ENCODE peak calls at places on chromosomes 7 and 10, in nine cellular contexts. B, L, O, U, Y, S, A, N and I are unnamed samples.

GRCh38 chr7:4797858-4798705 is 22.7 kb downstream of the AP5Z1 start:
- DNase-seq in B (peak), L (peak), O (no peak), U (peak), Y (no peak), S (no peak), A (peak), N (peak), I (no peak)

GRCh38 chr7:106041140-106041717 is 70.9 kb downstream of the SYPL1 start:
- DNase-seq in B (peak), L (peak), O (no peak), U (peak), Y (no peak), S (no peak), A (peak), N (no peak), I (no peak)

GRCh38 chr7:159056722-159057121 is 87.9 kb downstream of the VIPR2 start:
- DNase-seq in B (no peak), L (no peak), O (no peak), U (no peak), Y (no peak), S (no peak), A (no peak), N (no peak), I (no peak)

GRCh38 chr10:5609952-5610616 is 56.3 kb downstream of the ASB13 start:
- DNase-seq in B (no peak), L (peak), O (no peak), U (peak), Y (no peak), S (no peak), A (no peak), N (peak), I (no peak)

GRCh38 chr7:155738652-155739537 is 73.4 kb downstream of the SHH start:
- DNase-seq in B (peak), L (peak), O (peak), U (peak), Y (peak), S (peak), A (peak), N (peak), I (peak)

GRCh38 chr7:74482629-74483401 is 29.1 kb downstream of the GTF2IRD1 start:
- DNase-seq in B (peak), L (peak), O (no peak), U (peak), Y (no peak), S (no peak), A (peak), N (peak), I (peak)

GRCh38 chr7:128915271-128915819 is 4.8 kb upstream of the KCP start:
- DNase-seq in B (no peak), L (no peak), O (no peak), U (no peak), Y (no peak), S (no peak), A (no peak), N (no peak), I (no peak)

GRCh38 chr10:23918839-23919238 is 290.1 kb upstream of the KIAA1217 start:
- DNase-seq in B (no peak), L (no peak), O (no peak), U (peak), Y (no peak), S (no peak), A (no peak), N (no peak), I (no peak)

GRCh38 chr10:33136271-33136670 is 178.2 kb upstream of the ITGB1 start:
- DNase-seq in B (peak), L (peak), O (no peak), U (peak), Y (no peak), S (no peak), A (peak), N (no peak), I (no peak)

GRCh38 chr10:46024948-46025347 is 5.5 kb downstream of the NCOA4 start:
- DNase-seq in B (peak), L (no peak), O (no peak), U (no peak), Y (no peak), S (no peak), A (no peak), N (no peak), I (no peak)

GRCh38 chr10:112082134-112082533 is 101.4 kb downstream of the GPAM start:
- DNase-seq in B (no peak), L (no peak), O (peak), U (no peak), Y (no peak), S (peak), A (no peak), N (no peak), I (no peak)

GRCh38 chr10:130456616-130457015 is 320.4 kb downstream of the GLRX3 start:
- DNase-seq in B (no peak), L (no peak), O (no peak), U (no peak), Y (no peak), S (no peak), A (no peak), N (no peak), I (no peak)

GRCh38 chr10:76553231-76553630 is 1084.4 kb downstream of the KCNMA1 start:
- DNase-seq in B (no peak), L (no peak), O (no peak), U (no peak), Y (no peak), S (no peak), A (peak), N (no peak), I (no peak)

GRCh38 chr7:8135417-8135816 is 126.5 kb downstream of the ICA1 start:
- DNase-seq in B (no peak), L (no peak), O (no peak), U (no peak), Y (no peak), S (no peak), A (no peak), N (no peak), I (no peak)

GRCh38 chr10:58641095-58641531 is 128.4 kb downstream of the BICC1 start:
- DNase-seq in B (peak), L (peak), O (no peak), U (peak), Y (no peak), S (no peak), A (peak), N (no peak), I (peak)

GRCh38 chr10:75111906-75112703 is 649 bp downstream of the SAMD8 start:
- DNase-seq in B (peak), L (peak), O (peak), U (peak), Y (peak), S (peak), A (peak), N (peak), I (no peak)

GRCh38 chr10:124538669-124539068 is 77.0 kb downstream of the LHPP start:
- DNase-seq in B (no peak), L (no peak), O (no peak), U (no peak), Y (no peak), S (no peak), A (no peak), N (no peak), I (no peak)

GRCh38 chr7:152341039-152341913 is 94.5 kb downstream of the KMT2C start:
- DNase-seq in B (peak), L (peak), O (peak), U (peak), Y (no peak), S (no peak), A (peak), N (no peak), I (no peak)

GRCh38 chr7:1914743-1915142 is 244.7 kb downstream of the ELFN1 start:
- DNase-seq in B (no peak), L (no peak), O (no peak), U (no peak), Y (no peak), S (no peak), A (no peak), N (peak), I (no peak)

GRCh38 chr7:156947120-156947843 is 2.2 kb upstream of the NOM1 start:
- DNase-seq in B (no peak), L (no peak), O (no peak), U (no peak), Y (no peak), S (no peak), A (peak), N (no peak), I (no peak)

GRCh38 chr7:91162415-91162814 is 101.8 kb upstream of the FZD1 start:
- DNase-seq in B (no peak), L (no peak), O (no peak), U (no peak), Y (no peak), S (no peak), A (no peak), N (no peak), I (no peak)

GRCh38 chr7:91168766-91169518 is 95.3 kb upstream of the FZD1 start:
- DNase-seq in B (peak), L (no peak), O (no peak), U (peak), Y (no peak), S (no peak), A (peak), N (no peak), I (no peak)

GRCh38 chr7:91165846-91166230 is 98.4 kb upstream of the FZD1 start:
- DNase-seq in B (peak), L (no peak), O (no peak), U (peak), Y (no peak), S (no peak), A (peak), N (no peak), I (no peak)

GRCh38 chr7:91164531-91164930 is 99.7 kb upstream of the FZD1 start:
- DNase-seq in B (no peak), L (no peak), O (no peak), U (peak), Y (no peak), S (no peak), A (peak), N (no peak), I (no peak)

DNA sequence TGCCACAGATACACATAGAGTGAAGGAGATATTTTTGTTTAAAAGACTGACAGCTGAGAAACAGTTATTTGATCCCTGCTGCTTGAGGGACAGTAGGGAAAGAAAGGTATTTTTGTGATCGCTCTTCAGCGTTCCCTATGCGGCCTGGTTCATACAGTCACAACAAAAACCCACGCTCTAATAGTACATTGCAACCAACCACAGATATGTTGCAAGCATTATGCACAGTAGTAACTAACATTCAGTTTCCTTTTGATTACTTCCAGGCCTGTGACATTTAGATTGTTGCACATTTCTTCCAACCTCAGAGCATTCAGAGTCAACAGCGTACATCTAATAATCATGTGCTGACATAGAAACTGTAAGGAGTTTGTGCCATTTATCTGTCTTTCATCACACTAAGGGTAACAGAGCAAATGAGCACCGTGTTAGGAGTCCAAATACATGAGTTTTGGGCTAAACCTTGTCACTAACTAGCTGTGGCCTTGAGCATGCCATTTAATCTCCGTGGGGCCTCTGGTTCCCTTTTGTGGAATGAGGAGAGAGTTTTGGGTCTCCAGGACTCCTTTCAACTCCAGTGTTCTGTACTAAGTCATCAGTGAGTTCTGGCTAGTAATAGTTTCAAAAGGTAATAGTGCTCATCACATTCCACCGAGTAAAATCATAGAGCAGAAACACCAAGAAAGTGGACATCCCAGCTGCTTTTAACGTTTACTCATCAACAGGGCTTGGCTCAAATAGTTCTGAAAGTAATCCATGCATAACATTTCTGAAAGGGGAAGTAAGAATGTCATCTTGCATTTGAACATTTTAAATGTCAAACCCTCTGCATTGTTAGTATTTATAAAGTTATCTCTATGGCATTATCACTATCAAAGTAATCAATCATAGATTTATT is 99.0 kb upstream of the FZD1 start:
- DNase-seq in B (peak), L (peak), O (no peak), U (peak), Y (no peak), S (no peak), A (peak), N (no peak), I (peak)
- H3K4me3 ChIP-seq in B (no peak), L (peak), O (no peak), U (peak), Y (no peak), S (no peak), A (no peak), N (no peak), I (no peak)

DNA sequence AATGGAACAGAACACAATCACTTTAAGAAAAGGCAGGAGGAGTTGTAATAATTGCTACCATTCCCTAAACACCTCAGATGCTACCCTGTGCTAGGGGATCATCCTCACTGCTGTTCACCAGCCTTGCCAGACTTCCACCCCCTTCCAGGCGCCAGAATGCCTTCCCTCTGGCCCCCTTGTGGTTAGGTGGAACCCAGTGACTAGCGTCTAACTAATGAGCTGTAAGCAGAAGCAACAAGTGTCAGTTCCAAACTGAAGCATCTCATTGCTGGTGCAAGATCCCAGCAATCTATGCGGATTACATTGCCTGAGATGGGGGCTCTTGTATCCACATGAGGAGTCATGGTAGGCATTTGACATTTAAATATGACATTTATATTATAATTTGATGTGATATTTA is 86.6 kb downstream of the FRMD4A start:
- DNase-seq in B (peak), L (no peak), O (no peak), U (no peak), Y (no peak), S (no peak), A (no peak), N (no peak), I (no peak)
- TF ChIP-seq CTCF in B (peak), L (no peak), O (no peak), U (no peak), Y (no peak), S (no peak), A (no peak), N (no peak), I (no peak)

DNA sequence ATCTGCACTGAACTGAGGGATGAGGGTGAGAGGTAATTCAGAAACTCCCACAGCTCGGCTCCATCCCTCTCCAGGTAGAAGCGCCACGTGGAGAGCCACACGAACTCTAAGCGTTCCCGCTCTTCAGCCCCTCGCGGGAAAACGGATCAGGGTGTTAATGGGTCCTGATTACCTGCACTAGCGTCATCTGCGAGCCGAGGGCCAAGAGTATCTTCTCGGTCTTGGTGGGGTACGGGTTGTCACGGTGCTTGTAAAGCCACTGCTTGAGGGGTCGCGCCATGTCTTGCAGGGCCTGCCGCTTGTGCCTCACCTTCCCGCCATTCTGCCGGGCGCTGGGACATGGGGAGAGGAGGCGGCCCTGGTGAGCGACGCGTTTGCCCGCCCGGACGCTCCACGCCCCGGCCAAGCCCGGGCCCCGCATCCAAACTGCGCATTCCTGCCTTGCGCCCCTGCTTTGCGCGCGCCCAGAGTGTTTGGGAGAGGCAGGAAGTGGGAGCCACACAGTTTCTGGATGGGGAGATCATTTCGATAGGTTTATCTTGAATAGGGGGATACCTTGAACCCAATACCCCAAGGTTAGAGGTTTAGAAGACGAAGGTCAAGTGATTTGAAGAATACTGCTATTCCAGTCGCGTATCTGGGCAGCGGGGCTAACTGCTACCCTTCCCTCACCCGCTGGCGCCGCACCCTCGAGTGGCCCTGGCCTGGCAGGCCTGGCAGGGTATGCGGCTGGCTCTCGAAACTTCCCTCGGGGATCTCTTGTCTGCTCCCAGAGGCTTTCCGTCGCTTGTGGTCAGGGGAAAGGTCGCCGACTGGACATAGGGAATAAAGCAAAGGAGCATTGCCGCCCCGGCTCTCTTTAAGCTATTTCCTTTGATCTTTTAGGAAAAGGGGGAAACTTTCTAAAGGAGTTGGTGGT is 4.2 kb downstream of the MKX start:
- DNase-seq in B (no peak), L (no peak), O (no peak), U (no peak), Y (no peak), S (no peak), A (no peak), N (peak), I (no peak)
- H3K4me3 ChIP-seq in B (no peak), L (no peak), O (peak), U (peak), Y (no peak), S (peak), A (peak), N (peak), I (peak)

DNA sequence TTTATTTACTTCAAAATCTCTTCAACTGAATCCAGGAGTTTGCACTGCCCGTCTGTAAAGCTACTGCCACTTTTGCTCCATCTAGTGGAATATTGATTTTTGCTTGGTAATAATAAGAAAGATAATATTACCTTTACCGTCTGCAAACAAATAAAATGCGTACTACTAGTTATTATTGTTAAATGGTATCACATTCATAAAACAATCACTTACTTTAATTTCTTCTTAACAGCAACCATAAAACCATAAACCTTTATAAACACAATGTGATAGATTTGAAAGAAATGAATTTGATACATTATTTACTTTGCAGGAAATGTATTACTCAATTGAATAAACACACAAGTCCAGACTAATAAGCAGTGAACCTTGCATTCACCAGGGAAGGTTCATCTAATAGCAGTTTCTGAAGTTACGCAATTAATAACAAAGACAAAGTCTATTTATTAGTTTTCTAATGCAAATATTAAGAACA is 6.4 kb downstream of the AGMO start:
- DNase-seq in B (peak), L (peak), O (no peak), U (peak), Y (no peak), S (no peak), A (peak), N (no peak), I (no peak)
- TF ChIP-seq CTCF in B (peak), L (peak), O (peak), U (peak), Y (no peak), S (peak), A (peak), N (peak), I (peak)

GRCh38 chr10:78283069-78283682 is 249.5 kb downstream of the RPS24 start:
- DNase-seq in B (no peak), L (no peak), O (no peak), U (no peak), Y (no peak), S (no peak), A (no peak), N (peak), I (no peak)

GRCh38 chr10:78280604-78281003 is 246.9 kb downstream of the RPS24 start:
- DNase-seq in B (no peak), L (no peak), O (no peak), U (no peak), Y (no peak), S (no peak), A (no peak), N (peak), I (no peak)

GRCh38 chr10:78277267-78277666 is 243.6 kb downstream of the RPS24 start:
- DNase-seq in B (no peak), L (no peak), O (no peak), U (no peak), Y (no peak), S (no peak), A (no peak), N (no peak), I (no peak)

GRCh38 chr10:78277734-78278404 is 244.2 kb downstream of the RPS24 start:
- DNase-seq in B (peak), L (peak), O (peak), U (peak), Y (no peak), S (peak), A (peak), N (peak), I (no peak)

DNA sequence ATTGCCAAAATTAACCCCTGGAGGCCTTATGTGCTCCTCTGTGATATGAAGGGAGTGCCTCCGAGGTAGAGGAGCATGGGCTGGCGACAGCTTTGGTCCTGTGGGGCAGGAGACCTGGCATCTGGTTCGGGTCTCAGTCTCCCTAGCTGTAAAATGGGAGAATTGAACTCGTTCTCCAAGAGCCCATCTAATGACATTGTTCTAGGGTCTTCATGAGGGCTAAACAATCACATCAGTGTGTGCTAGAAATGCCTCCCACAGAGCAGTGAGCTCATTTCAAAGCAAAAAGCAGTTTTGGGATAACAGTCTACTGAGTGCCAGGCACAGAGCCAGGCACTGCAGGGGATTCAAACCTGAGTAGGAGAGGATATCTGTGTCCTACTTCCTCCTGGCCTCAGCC is 248.0 kb downstream of the RPS24 start:
- DNase-seq in B (no peak), L (no peak), O (no peak), U (no peak), Y (no peak), S (no peak), A (no peak), N (no peak), I (no peak)
- H3K4me3 ChIP-seq in B (no peak), L (no peak), O (no peak), U (no peak), Y (no peak), S (no peak), A (no peak), N (no peak), I (no peak)

GRCh38 chr7:778271-778967 is 51.3 kb upstream of the PRKAR1B start:
- DNase-seq in B (peak), L (no peak), O (no peak), U (no peak), Y (no peak), S (no peak), A (no peak), N (peak), I (no peak)
- TF ChIP-seq CTCF in B (no peak), L (no peak), O (no peak), U (no peak), Y (no peak), S (no peak), A (no peak), N (no peak), I (no peak)